ENCODE peak calls at places on chromosomes 1 and 21, in four cellular contexts. Y is A549, E is HepG2, O is K562. I is an unnamed sample.

GRCh38 chr1:158611916-158612315 is 6.8 kb downstream of the OR10Z1 start:
- DNase-seq in E (no peak), Y (no peak), O (no peak), I (no peak)

GRCh38 chr21:37636152-37636860 is 269.7 kb downstream of the DYRK1A start:
- DNase-seq in Y (peak; percentile 49), O (no peak), E (no peak), I (peak; percentile 76)

GRCh38 chr21:25329227-25329626 is 278.1 kb downstream of the MRPL39 start:
- DNase-seq in E (no peak), O (no peak), Y (no peak), I (peak; percentile 91)

GRCh38 chr1:230713915-230714764 is at the start of gene AGT:
- DNase-seq in Y (no peak), O (no peak), E (peak; percentile 95), I (peak; percentile 92)

GRCh38 chr1:6239213-6239752 is 3.5 kb upstream of the ICMT start:
- DNase-seq in E (no peak), Y (no peak), O (no peak), I (no peak)

GRCh38 chr1:66022904-66023620 is 230.4 kb downstream of the PDE4B start:
- DNase-seq in E (no peak), Y (no peak), O (no peak), I (peak; percentile 18)

GRCh38 chr21:37758997-37759396 is 157.3 kb downstream of the KCNJ6 start:
- DNase-seq in E (peak; percentile 3), Y (peak; percentile 23), O (peak; percentile 65), I (peak; percentile 62)

GRCh38 chr1:63027176-63027575 is 243.2 kb downstream of the ATG4C start:
- DNase-seq in E (no peak), O (no peak), Y (no peak), I (no peak)

GRCh38 chr1:41275831-41276230 is 33.7 kb upstream of the SCMH1 start:
- DNase-seq in Y (no peak), O (no peak), E (no peak), I (no peak)

GRCh38 chr21:31985398-31985797 is 112.6 kb downstream of the HUNK start:
- DNase-seq in E (no peak), Y (no peak), O (no peak), I (no peak)

GRCh38 chr1:151309851-151310323 is 17.3 kb downstream of the PI4KB start:
- DNase-seq in E (no peak), Y (no peak), O (no peak), I (peak; percentile 88)

GRCh38 chr1:233253231-233254038 is 42.1 kb downstream of the PCNX2 start:
- DNase-seq in Y (no peak), E (peak; percentile 68), O (no peak), I (no peak)

GRCh38 chr1:167090289-167090942 is at the start of gene GPA33:
- DNase-seq in E (no peak), O (no peak), Y (no peak), I (no peak)

GRCh38 chr1:59903136-59903754 is 23.3 kb downstream of the CYP2J2 start:
- DNase-seq in O (peak; percentile 14), E (peak; percentile 32), Y (peak; percentile 13), I (no peak)

GRCh38 chr1:151251656-151252470 is 2.7 kb upstream of the PSMD4 start:
- DNase-seq in E (peak; percentile 78), Y (peak; percentile 82), O (peak; percentile 73), I (peak; percentile 85)

GRCh38 chr1:200272669-200273068 is 137.2 kb downstream of the ZNF281 start:
- DNase-seq in E (no peak), O (no peak), Y (no peak), I (no peak)

GRCh38 chr21:45926281-45926680 is 55.3 kb upstream of the COL6A1 start:
- DNase-seq in E (no peak), Y (no peak), O (no peak), I (no peak)

GRCh38 chr21:41973861-41974751 is 20.3 kb upstream of the C2CD2 start:
- DNase-seq in Y (no peak), E (peak; percentile 50), O (no peak), I (peak; percentile 5)

GRCh38 chr1:28668956-28669719 is 554 bp downstream of the GMEB1 start:
- DNase-seq in Y (peak; percentile 37), O (peak; percentile 40), E (peak; percentile 33), I (peak; percentile 33)

GRCh38 chr1:219120625-219121544 is 52.8 kb upstream of the LYPLAL1 start:
- DNase-seq in E (no peak), Y (no peak), O (peak; percentile 72), I (peak; percentile 91)

GRCh38 chr1:211483896-211484612 is 7.9 kb downstream of the RD3 start:
- DNase-seq in E (no peak), Y (no peak), O (no peak), I (no peak)

GRCh38 chr1:150560986-150561829 is 12.0 kb downstream of the ADAMTSL4 start:
- DNase-seq in E (peak; percentile 81), O (peak; percentile 86), Y (peak; percentile 96), I (peak; percentile 99)

GRCh38 chr1:94807742-94808491 is 12.2 kb upstream of the SLC44A3 start:
- DNase-seq in E (peak; percentile 86), Y (no peak), O (peak; percentile 58), I (peak; percentile 42)

GRCh38 chr1:190439447-190439846 is 38.2 kb downstream of the BRINP3 start:
- DNase-seq in O (no peak), Y (no peak), E (no peak), I (no peak)

GRCh38 chr1:168273575-168273974 is 7.1 kb upstream of the TBX19 start:
- DNase-seq in O (no peak), E (no peak), Y (no peak), I (no peak)

GRCh38 chr1:35637401-35637809 is 3.9 kb downstream of the PSMB2 start:
- DNase-seq in O (peak; percentile 56), E (peak; percentile 28), Y (no peak), I (peak; percentile 62)

GRCh38 chr1:41365772-41366427 is 4.7 kb downstream of the FOXO6 start:
- DNase-seq in E (no peak), O (no peak), Y (no peak), I (no peak)

GRCh38 chr21:33855190-33855589 is 60.4 kb downstream of the ATP5PO start:
- DNase-seq in E (peak; percentile 23), O (peak; percentile 46), Y (no peak), I (no peak)

GRCh38 chr1:1100296-1100695 is 15.6 kb downstream of the C1orf159 start:
- DNase-seq in O (no peak), Y (no peak), E (no peak), I (no peak)

GRCh38 chr1:212475151-212475550 is 42.4 kb downstream of the NENF start:
- DNase-seq in E (no peak), Y (no peak), O (no peak), I (no peak)

GRCh38 chr1:17110555-17110926 is 8.7 kb downstream of the PADI2 start:
- DNase-seq in O (no peak), Y (no peak), E (no peak), I (no peak)

GRCh38 chr1:109610609-109611307 is 8.7 kb downstream of the GNAT2 start:
- DNase-seq in E (no peak), Y (no peak), O (no peak), I (peak; percentile 72)

GRCh38 chr1:61132176-61133047 is 50.1 kb downstream of the NFIA start:
- DNase-seq in Y (no peak), O (no peak), E (no peak), I (peak; percentile 5)
- H3K4me3 ChIP-seq in Y (peak overlapping the region; percentile 16), O (no peak overlapping the region), E (no peak overlapping the region), I (no peak overlapping the region)

GRCh38 chr1:203945030-203945429 is 83.6 kb downstream of the SNRPE start:
- DNase-seq in Y (no peak), E (no peak), O (no peak), I (no peak)
- TF ChIP-seq MAZ in Y (no peak), E (no peak), O (no peak), I (no peak)

GRCh38 chr1:24955779-24956365 is 25.8 kb upstream of the RUNX3 start:
- DNase-seq in E (no peak), Y (no peak), O (no peak), I (no peak)
- H3K4me3 ChIP-seq in E (no peak overlapping the region), Y (no peak overlapping the region), O (no peak overlapping the region), I (no peak overlapping the region)

DNA sequence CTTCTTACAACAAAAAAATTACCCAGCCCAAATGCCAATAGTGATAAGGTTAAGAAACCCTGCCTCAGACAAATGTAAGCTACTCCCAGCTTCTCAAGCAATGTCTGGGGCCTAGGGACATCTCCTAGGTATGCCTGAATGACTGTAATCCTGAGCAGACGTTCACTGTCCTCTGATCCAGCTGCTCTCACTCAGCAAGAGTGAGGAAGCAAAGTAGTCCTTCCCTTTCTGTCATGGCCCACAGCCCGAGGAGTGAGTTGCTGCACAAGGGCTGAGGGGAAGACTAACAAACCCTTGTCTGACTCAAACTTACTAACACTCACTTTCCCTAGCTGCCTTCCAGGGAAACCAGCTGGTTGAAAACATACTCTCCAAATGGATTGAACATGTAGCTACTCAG is 124.9 kb upstream of the TNFSF4 start:
- DNase-seq in O (no peak), Y (no peak), E (no peak), I (peak; percentile 89)
- TF ChIP-seq MAZ in O (no peak), Y (no peak), E (no peak), I (no peak)

GRCh38 chr1:207872655-207873054 is 38.3 kb downstream of the CD34 start:
- DNase-seq in Y (no peak), E (no peak), O (no peak), I (no peak)
- H3K4me3 ChIP-seq in Y (no peak overlapping the region), E (no peak overlapping the region), O (no peak overlapping the region), I (no peak overlapping the region)

GRCh38 chr1:87331319-87332269 is 2.9 kb downstream of the LMO4 start:
- DNase-seq in Y (peak; percentile 24), E (peak; percentile 55), O (peak; percentile 73), I (peak; percentile 60)

GRCh38 chr1:87330954-87331318 is 2.3 kb downstream of the LMO4 start:
- DNase-seq in Y (no peak), O (peak; percentile 60), E (peak; percentile 75), I (no peak)

GRCh38 chr1:87329051-87329755 is 523 bp downstream of the LMO4 start:
- DNase-seq in E (peak; percentile 54), O (peak; percentile 71), Y (peak; percentile 21), I (peak; percentile 33)

GRCh38 chr1:87329756-87330200 is 1.1 kb downstream of the LMO4 start:
- DNase-seq in O (no peak), E (no peak), Y (no peak), I (peak; percentile 23)

DNA sequence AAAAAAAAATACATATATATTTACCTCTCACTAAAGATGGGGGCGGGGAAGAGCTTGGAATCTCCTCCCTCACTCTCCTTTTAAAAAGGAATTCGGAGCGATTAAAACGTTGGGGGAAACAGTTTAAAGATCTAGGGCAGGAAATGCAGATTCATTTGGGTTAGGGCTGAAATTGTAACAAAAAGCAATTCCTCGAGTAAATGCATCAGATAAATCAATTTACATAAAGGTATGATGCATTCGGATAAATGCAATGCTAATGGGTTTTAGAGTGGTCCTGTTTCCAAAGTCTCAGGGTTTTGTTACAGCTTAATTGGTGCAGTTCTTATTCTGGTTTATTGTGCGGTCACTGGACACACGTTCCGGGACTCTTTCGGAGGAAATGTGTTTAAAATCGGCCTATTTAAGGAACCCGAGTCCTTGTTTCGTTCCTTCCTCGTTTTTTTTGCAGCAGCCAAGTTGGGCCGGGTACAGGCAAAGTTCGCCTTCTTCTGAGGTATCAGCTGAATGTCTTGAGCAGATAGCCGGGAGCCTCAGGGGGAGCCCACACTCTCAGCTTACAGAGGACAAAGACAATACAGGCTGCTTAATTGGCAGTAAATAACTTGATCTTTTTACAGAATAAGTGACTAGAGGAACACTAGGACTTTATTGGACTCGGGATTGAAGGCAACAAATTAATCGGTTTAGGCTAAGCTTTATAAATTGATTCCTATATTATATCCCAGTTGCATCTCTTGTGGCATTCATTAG is 1.7 kb downstream of the LMO4 start:
- DNase-seq in O (peak; percentile 43), E (no peak), Y (no peak), I (peak; percentile 40)
- TF ChIP-seq MAZ in O (no peak), E (no peak), Y (no peak), I (no peak)